ENCODE peak calls at places on chromosomes 3 and 15, in five cellular contexts. F is fibroblast of the aortic adventitia; H is pancreas; Y is colonic mucosa; U is CD8-positive, alpha-beta T cell. Q is an unnamed sample.

GRCh38 chr15:40754574-40754882 is 526 bp downstream of the RMDN3 start:
- DNase-seq in F (peak), H (peak), Y (peak), U (no peak), Q (peak)

GRCh38 chr3:65210026-65210814 is 522.4 kb upstream of the ADAMTS9 start:
- DNase-seq in F (no peak), H (no peak), Y (no peak), U (no peak), Q (no peak)

GRCh38 chr3:189186093-189186492 is 14.3 kb downstream of the TPRG1 start:
- DNase-seq in F (peak), H (no peak), Y (no peak), U (no peak), Q (no peak)

GRCh38 chr15:63984331-63984730 is 62.0 kb downstream of the DAPK2 start:
- DNase-seq in F (no peak), H (no peak), Y (no peak), U (no peak), Q (no peak)

GRCh38 chr3:46655271-46655670 is 38.2 kb downstream of the ALS2CL start:
- DNase-seq in F (peak), H (no peak), Y (no peak), U (no peak), Q (no peak)

GRCh38 chr15:49458145-49458544 is 35.1 kb downstream of the FGF7 start:
- DNase-seq in F (no peak), H (no peak), Y (no peak), U (no peak), Q (no peak)

GRCh38 chr15:100784493-100785180 is 95.0 kb upstream of the ALDH1A3 start:
- DNase-seq in F (no peak), H (no peak), Y (peak), U (no peak), Q (no peak)

GRCh38 chr15:77634266-77634962 is 1.7 kb upstream of the LINGO1 start:
- DNase-seq in F (peak), H (peak), Y (peak), U (peak), Q (peak)

GRCh38 chr15:27248251-27248650 is 277.3 kb downstream of the GABRG3 start:
- DNase-seq in F (no peak), H (no peak), Y (no peak), U (no peak), Q (no peak)

GRCh38 chr15:44574734-44575133 is 37.8 kb downstream of the EIF3J start:
- DNase-seq in F (no peak), H (no peak), Y (no peak), U (no peak), Q (no peak)

GRCh38 chr3:128362026-128362965 is 104.4 kb downstream of the DNAJB8 start:
- DNase-seq in F (no peak), H (peak), Y (no peak), U (no peak), Q (no peak)

GRCh38 chr3:184371570-184372018 is 6.4 kb downstream of the THPO start:
- DNase-seq in F (peak), H (peak), Y (peak), U (peak), Q (peak)
- TF ChIP-seq CTCF in F (peak), H (peak), Y (peak), U (peak), Q (peak)

GRCh38 chr15:62928242-62928995 is 114.1 kb upstream of the TPM1 start:
- DNase-seq in F (peak), H (no peak), Y (no peak), U (no peak), Q (no peak)
- TF ChIP-seq CTCF in F (peak), H (no peak), Y (no peak), U (no peak), Q (no peak)

GRCh38 chr15:35206060-35206675 is 121.1 kb upstream of the NANOGP8 start:
- DNase-seq in F (peak), H (no peak), Y (peak), U (no peak), Q (no peak)
- TF ChIP-seq CTCF in F (peak), H (no peak), Y (no peak), U (no peak), Q (peak)

DNA sequence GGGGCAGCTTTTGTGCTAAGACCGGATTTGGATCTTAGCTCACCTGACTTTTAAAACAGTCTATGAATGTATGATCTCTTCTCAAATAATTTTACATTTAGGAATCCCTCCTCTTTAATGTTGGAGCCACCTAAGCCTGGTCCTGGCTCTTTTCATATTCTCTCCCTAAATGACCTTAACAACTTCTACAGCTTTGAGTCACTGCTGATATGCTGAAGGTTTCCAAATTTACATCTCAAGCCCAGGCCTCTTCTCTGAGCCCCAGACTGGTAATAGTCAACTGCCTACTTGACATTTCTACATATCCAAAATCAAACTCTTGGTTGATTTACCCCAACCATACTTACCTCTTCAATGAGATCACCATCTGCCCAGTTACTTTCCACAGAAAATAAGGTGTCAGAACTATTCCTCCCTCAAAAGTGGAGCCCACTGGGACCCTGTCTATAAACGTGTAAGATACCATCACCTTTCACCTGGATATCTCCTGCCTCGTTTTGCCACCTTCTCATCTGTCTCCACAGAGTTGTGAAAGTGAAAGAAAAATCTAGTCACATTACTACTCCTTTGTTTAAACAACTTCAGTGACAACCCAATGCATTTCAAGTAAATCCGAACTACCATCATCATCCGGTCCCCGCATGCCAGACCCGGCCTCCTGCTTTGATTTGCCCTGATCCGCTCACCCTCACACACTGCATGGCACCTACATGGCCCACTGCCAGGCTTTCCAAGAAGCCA is 48.8 kb downstream of the UBP1 start:
- DNase-seq in F (no peak), H (no peak), Y (no peak), U (no peak), Q (no peak)
- TF ChIP-seq CTCF in F (no peak), H (no peak), Y (no peak), U (no peak), Q (no peak)

GRCh38 chr3:58659051-58659675 is 7.4 kb downstream of the FAM3D start:
- DNase-seq in F (peak), H (peak), Y (peak), U (no peak), Q (no peak)
- TF ChIP-seq CTCF in F (peak), H (peak), Y (no peak), U (no peak), Q (peak)

DNA sequence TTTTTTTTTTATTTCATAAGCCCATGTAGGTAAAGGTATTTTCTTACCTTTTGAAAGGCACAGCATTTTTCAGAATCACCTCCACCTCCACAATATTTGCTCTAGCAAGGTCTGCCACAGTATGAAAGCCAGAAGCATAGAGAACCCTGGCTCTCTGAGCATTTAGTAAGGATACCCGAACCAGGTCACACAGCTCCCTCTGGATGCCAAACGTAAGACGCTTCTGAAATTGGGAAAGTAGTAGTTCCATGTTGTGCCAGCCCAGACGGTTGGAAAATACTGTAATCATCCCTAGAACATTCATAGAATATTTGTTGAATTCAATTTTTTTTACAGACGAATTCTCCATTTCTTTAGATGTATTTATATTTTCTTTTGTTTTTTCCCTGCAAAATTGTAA is 52.4 kb downstream of the POLQ start:
- DNase-seq in F (peak), H (no peak), Y (no peak), U (no peak), Q (no peak)
- TF ChIP-seq CTCF in F (no peak), H (no peak), Y (no peak), U (no peak), Q (peak)

GRCh38 chr3:159928692-159929091 is 59.9 kb upstream of the IL12A start:
- DNase-seq in F (peak), H (no peak), Y (no peak), U (no peak), Q (no peak)

GRCh38 chr3:159928071-159928491 is 60.6 kb upstream of the IL12A start:
- DNase-seq in F (no peak), H (no peak), Y (no peak), U (no peak), Q (no peak)

GRCh38 chr3:159929894-159930235 is 58.8 kb upstream of the IL12A start:
- DNase-seq in F (no peak), H (no peak), Y (no peak), U (no peak), Q (no peak)

GRCh38 chr3:159926573-159926972 is 62.1 kb upstream of the IL12A start:
- DNase-seq in F (no peak), H (no peak), Y (no peak), U (no peak), Q (no peak)

DNA sequence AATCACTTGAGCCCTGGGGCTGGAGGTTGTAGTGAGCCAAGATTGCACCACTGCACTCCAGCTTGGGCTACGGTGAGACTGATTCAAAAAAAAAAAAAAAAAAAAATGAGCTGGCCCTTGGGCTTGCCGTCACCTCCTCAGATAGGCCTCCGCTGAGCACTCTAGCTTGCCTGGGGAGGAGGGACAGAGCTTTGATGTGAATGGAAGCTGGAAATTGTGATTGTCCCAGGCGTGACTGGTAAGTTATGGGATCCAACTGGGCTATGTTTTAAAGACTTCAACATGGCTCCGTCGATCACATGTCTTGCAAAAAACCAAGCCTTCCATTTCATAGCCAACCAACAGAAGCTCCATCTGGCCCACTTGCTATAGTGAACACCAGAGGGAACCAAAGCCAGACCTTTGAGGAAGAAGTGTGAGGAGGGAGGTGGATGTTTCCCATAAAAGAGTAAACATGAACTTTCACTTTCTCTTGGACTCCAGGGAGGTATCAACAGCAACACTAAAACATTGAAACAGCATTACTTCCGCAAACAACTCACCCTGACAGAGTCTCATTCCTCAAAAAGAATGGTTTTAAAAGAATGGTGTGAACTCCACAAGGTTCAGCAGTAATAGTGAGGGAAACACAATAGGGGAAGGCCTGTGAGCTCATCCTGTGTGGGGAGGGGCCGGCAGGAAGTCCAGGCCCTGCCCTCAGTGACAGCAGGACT is 59.3 kb upstream of the IL12A start:
- DNase-seq in F (peak), H (no peak), Y (peak), U (no peak), Q (no peak)
- TF ChIP-seq CTCF in F (peak), H (no peak), Y (peak), U (no peak), Q (no peak)